ENCODE peak calls at places on chromosomes 5 and 9, in five cellular contexts. Y is upper lobe of right lung, W is AG10803, A is GM13976, F is H9. C is an unnamed sample.

GRCh38 chr5:131222731-131223130 is 41.1 kb upstream of the CDC42SE2 start:
- DNase-seq in F (no peak), W (no peak), Y (no peak), A (no peak), C (no peak)

GRCh38 chr9:37953775-37954437 is 50.0 kb upstream of the SLC25A51 start:
- DNase-seq in A (peak), Y (no peak), F (no peak), W (peak), C (no peak)

GRCh38 chr5:31385774-31386537 is 145.9 kb downstream of the DROSHA start:
- DNase-seq in A (no peak), F (no peak), W (no peak), Y (no peak), C (no peak)

GRCh38 chr5:9898319-9898718 is 268.2 kb upstream of the TAS2R1 start:
- DNase-seq in Y (peak), A (no peak), W (peak), F (peak), C (peak)

GRCh38 chr9:106769331-106769730 is 93.6 kb upstream of the ZNF462 start:
- DNase-seq in Y (no peak), A (no peak), W (peak), F (no peak), C (no peak)

GRCh38 chr9:84357235-84357634 is 16.7 kb upstream of the SLC28A3 start:
- DNase-seq in Y (no peak), F (no peak), W (no peak), A (no peak), C (no peak)

GRCh38 chr9:133803028-133803585 is 65.0 kb upstream of the SARDH start:
- DNase-seq in Y (no peak), F (no peak), W (peak), A (no peak), C (no peak)

GRCh38 chr9:127950513-127951210 is 13.0 kb upstream of the DPM2 start:
- DNase-seq in A (no peak), Y (no peak), W (no peak), F (no peak), C (no peak)

GRCh38 chr9:6415266-6415665 is 2.3 kb downstream of the UHRF2 start:
- DNase-seq in W (no peak), A (peak), Y (no peak), F (no peak), C (no peak)

GRCh38 chr9:116687074-116687761 is at the start of gene TRIM32:
- DNase-seq in F (peak), A (peak), W (peak), Y (peak), C (peak)

GRCh38 chr5:175713930-175714329 is 56.1 kb downstream of the HRH2 start:
- DNase-seq in A (no peak), Y (peak), F (no peak), W (no peak), C (no peak)

GRCh38 chr5:158074992-158075769 is 216.2 kb upstream of the CLINT1 start:
- DNase-seq in A (peak), Y (no peak), W (peak), F (peak), C (peak)

GRCh38 chr5:122121782-122122465 is 7.4 kb upstream of the ZNF474 start:
- DNase-seq in Y (no peak), F (no peak), A (no peak), W (no peak), C (no peak)

GRCh38 chr5:101473483-101473882 is 570.4 kb upstream of the ST8SIA4 start:
- DNase-seq in F (no peak), A (no peak), W (peak), Y (no peak), C (no peak)

GRCh38 chr5:54719384-54720306 is 202.1 kb downstream of the SNX18 start:
- DNase-seq in F (peak), Y (no peak), A (no peak), W (peak), C (peak)

GRCh38 chr5:56190500-56190899 is 42.6 kb downstream of the ANKRD55 start:
- DNase-seq in Y (no peak), W (peak), A (no peak), F (no peak), C (no peak)

GRCh38 chr5:68159251-68159951 is 56.2 kb upstream of the PIK3R1 start:
- DNase-seq in F (no peak), Y (no peak), A (no peak), W (no peak), C (no peak)

GRCh38 chr5:75281716-75282465 is 45.2 kb upstream of the ANKRD31 start:
- DNase-seq in Y (no peak), F (no peak), A (no peak), W (peak), C (no peak)

GRCh38 chr5:31819926-31820516 is 181.1 kb downstream of the PDZD2 start:
- DNase-seq in F (peak), Y (no peak), W (no peak), A (no peak), C (no peak)

GRCh38 chr5:73948720-73949119 is 322.7 kb downstream of the ARHGEF28 start:
- DNase-seq in F (no peak), Y (no peak), W (peak), A (no peak), C (no peak)

GRCh38 chr9:129052592-129052991 is 16.2 kb downstream of the MIGA2 start:
- DNase-seq in F (no peak), A (no peak), W (no peak), Y (peak), C (peak)

GRCh38 chr5:79759436-79759835 is 69.8 kb downstream of the CMYA5 start:
- DNase-seq in Y (no peak), F (no peak), W (peak), A (no peak), C (no peak)

GRCh38 chr5:144254552-144254951 is 83.9 kb downstream of the KCTD16 start:
- DNase-seq in W (no peak), Y (no peak), F (no peak), A (no peak), C (no peak)

GRCh38 chr5:172766287-172767104 is 4.5 kb downstream of the DUSP1 start:
- DNase-seq in W (peak), F (no peak), Y (peak), A (no peak), C (no peak)

GRCh38 chr5:56838409-56839039 is 23.2 kb downstream of the MAP3K1 start:
- DNase-seq in W (peak), Y (no peak), A (no peak), F (no peak), C (peak)

GRCh38 chr5:147050172-147050571 is 171.6 kb upstream of the PPP2R2B start:
- DNase-seq in Y (no peak), A (no peak), W (no peak), F (no peak), C (no peak)

C was measured in iPS-NIHi11.